ENCODE peak calls at places on chromosomes 2 and 18, in seven cellular contexts. Y is RWPE2; C is activated naive CD8-positive, alpha-beta T cell treated with anti-CD3 and anti-CD28 coated beads, Interleukin-2, amount 50 U/mL, for 24 hours; D is upper lobe of left lung; X is left colon; G is activated T-cell treated with anti-CD3 and anti-CD28 coated beads, Interleukin-2, amount 50 U/mL, for 4 hours; Z is heart left ventricle. L is an unnamed sample.
A peak's percentile ranks its signal among the peaks of the same experiment; 100 is the strongest.

GRCh38 chr2:186913870-186914269 is 64.9 kb upstream of the ZSWIM2 start:
- ATAC-seq in G (no peak), D (no peak), X (no peak), Y (no peak), Z (no peak), C (no peak), L (no peak)

GRCh38 chr2:7004641-7005040 is 87.4 kb downstream of the RNF144A start:
- ATAC-seq in Z (no peak), D (no peak), G (no peak), C (no peak), Y (no peak), X (no peak), L (no peak)

GRCh38 chr2:96552284-96553175 is 16.0 kb downstream of the ARID5A start:
- ATAC-seq in Y (no peak), C (no peak), X (no peak), G (no peak), Z (no peak), D (no peak), L (no peak)

GRCh38 chr2:118726821-118727220 is 120.6 kb downstream of the EN1 start:
- ATAC-seq in C (no peak), Y (no peak), X (no peak), G (no peak), Z (no peak), D (no peak), L (no peak)

GRCh38 chr2:190763901-190764514 is 115.1 kb downstream of the NAB1 start:
- ATAC-seq in C (peak; percentile 72), Z (no peak), G (peak; percentile 81), Y (no peak), D (no peak), X (peak; percentile 57), L (peak; percentile 49)

GRCh38 chr18:69985239-69985638 is 37.6 kb upstream of the CD226 start:
- ATAC-seq in D (no peak), C (no peak), Y (peak; percentile 45), Z (no peak), G (no peak), X (no peak), L (no peak)

GRCh38 chr18:40868110-40868858 is 1086.8 kb upstream of the PIK3C3 start:
- ATAC-seq in X (no peak), C (no peak), Z (no peak), Y (peak; percentile 89), G (no peak), D (peak; percentile 56), L (peak; percentile 96)

GRCh38 chr2:60552096-60552850 is 1.2 kb downstream of the BCL11A start:
- ATAC-seq in C (no peak), X (peak; percentile 2), G (no peak), Y (peak; percentile 4), D (no peak), Z (no peak), L (no peak)

GRCh38 chr2:46866770-46867246 is 48.8 kb downstream of the MCFD2 start:
- ATAC-seq in G (no peak), Y (no peak), Z (peak; percentile 95), X (peak; percentile 92), D (peak; percentile 34), C (no peak), L (peak; percentile 39)

GRCh38 chr18:42484648-42485047 is 529.6 kb downstream of the PIK3C3 start:
- ATAC-seq in X (no peak), C (no peak), G (no peak), Z (no peak), Y (no peak), D (no peak), L (no peak)

GRCh38 chr2:54429811-54430600 is 26.1 kb upstream of the SPTBN1 start:
- ATAC-seq in X (no peak), Y (no peak), C (peak; percentile 46), Z (peak; percentile 59), G (peak; percentile 27), D (no peak), L (no peak)

GRCh38 chr18:46315187-46315586 is 211.0 kb downstream of the HAUS1 start:
- ATAC-seq in D (no peak), G (peak; percentile 21), C (no peak), X (no peak), Y (no peak), Z (no peak), L (peak; percentile 58)

GRCh38 chr2:65639156-65639876 is 206.9 kb upstream of the SPRED2 start:
- ATAC-seq in Z (no peak), C (no peak), D (peak; percentile 28), X (no peak), Y (peak; percentile 59), G (no peak), L (peak; percentile 17)

GRCh38 chr2:60391250-60392013 is 162.0 kb downstream of the BCL11A start:
- ATAC-seq in Z (no peak), X (no peak), G (no peak), D (no peak), Y (no peak), C (no peak), L (peak; percentile 88)

L was measured in esophagus mucosa.